ENCODE peak calls at places on chromosomes 4 and X, in seven cellular contexts. One of them, this sample, is unnamed.

GRCh38 chr4:86670739-86671138 is 76.6 kb downstream of the PTPN13 start:
- DNase-seq in AML-193: no peak
- DNase-seq in AG10803: peak; percentile 53
- DNase-seq in GM20000: no peak
- DNase-seq in GM23338: no peak
- DNase-seq in nephron progenitor cell: no peak
- DNase-seq in sciatic nerve: no peak
- DNase-seq in this sample: no peak

GRCh38 chr4:104449537-104449936 is 45.2 kb downstream of the CXXC4 start:
- DNase-seq in GM20000: no peak
- DNase-seq in GM23338: no peak
- DNase-seq in nephron progenitor cell: no peak
- DNase-seq in sciatic nerve: no peak
- DNase-seq in AG10803: no peak
- DNase-seq in AML-193: no peak
- DNase-seq in this sample: no peak

GRCh38 chr4:20552004-20552403 is 148.3 kb upstream of the PACRGL start:
- DNase-seq in sciatic nerve: no peak
- DNase-seq in GM23338: peak; percentile 39
- DNase-seq in nephron progenitor cell: no peak
- DNase-seq in AG10803: no peak
- DNase-seq in GM20000: no peak
- DNase-seq in AML-193: no peak
- DNase-seq in this sample: no peak

GRCh38 chr4:181896609-181897008 is 346.6 kb upstream of the TENM3 start:
- DNase-seq in GM23338: no peak
- DNase-seq in GM20000: no peak
- DNase-seq in AML-193: no peak
- DNase-seq in sciatic nerve: no peak
- DNase-seq in nephron progenitor cell: no peak
- DNase-seq in AG10803: peak; percentile 72
- DNase-seq in this sample: no peak

GRCh38 chrX:53684415-53685192 is 1.9 kb downstream of the HUWE1 start:
- DNase-seq in GM20000: no peak
- DNase-seq in GM23338: peak; percentile 3
- DNase-seq in AG10803: no peak
- DNase-seq in nephron progenitor cell: peak; percentile 83
- DNase-seq in AML-193: no peak
- DNase-seq in sciatic nerve: peak; percentile 93
- DNase-seq in this sample: peak; percentile 39

GRCh38 chrX:55754861-55755294 is 37.3 kb downstream of the RRAGB start:
- DNase-seq in GM23338: no peak
- DNase-seq in AML-193: no peak
- DNase-seq in AG10803: no peak
- DNase-seq in GM20000: peak; percentile 53
- DNase-seq in sciatic nerve: no peak
- DNase-seq in nephron progenitor cell: no peak
- DNase-seq in this sample: no peak

GRCh38 chrX:7927259-7928167 is at the start of gene PNPLA4:
- DNase-seq in AML-193: peak; percentile 74
- DNase-seq in GM23338: peak; percentile 80
- DNase-seq in AG10803: peak; percentile 58
- DNase-seq in GM20000: peak; percentile 76
- DNase-seq in sciatic nerve: peak; percentile 84
- DNase-seq in nephron progenitor cell: peak; percentile 76
- DNase-seq in this sample: peak; percentile 98

GRCh38 chrX:49171752-49172279 is at the start of gene PLP2:
- DNase-seq in AML-193: no peak
- DNase-seq in nephron progenitor cell: peak; percentile 27
- DNase-seq in AG10803: peak; percentile 43
- DNase-seq in GM20000: peak; percentile 67
- DNase-seq in sciatic nerve: no peak
- DNase-seq in GM23338: peak; percentile 21
- DNase-seq in this sample: peak; percentile 71

GRCh38 chrX:150587585-150588503 is 19.4 kb downstream of the MTM1 start:
- DNase-seq in nephron progenitor cell: peak; percentile 33
- DNase-seq in GM23338: no peak
- DNase-seq in AML-193: no peak
- DNase-seq in AG10803: peak; percentile 17
- DNase-seq in GM20000: peak; percentile 7
- DNase-seq in sciatic nerve: no peak
- DNase-seq in this sample: peak; percentile 74

GRCh38 chr4:160175064-160175643 is 1072.3 kb downstream of the RAPGEF2 start:
- DNase-seq in sciatic nerve: no peak
- DNase-seq in nephron progenitor cell: no peak
- DNase-seq in GM23338: no peak
- DNase-seq in GM20000: no peak
- DNase-seq in AML-193: no peak
- DNase-seq in AG10803: no peak
- DNase-seq in this sample: no peak

GRCh38 chr4:167234388-167234881 is at the start of gene SPOCK3:
- DNase-seq in nephron progenitor cell: peak; percentile 79
- DNase-seq in GM20000: no peak
- DNase-seq in sciatic nerve: no peak
- DNase-seq in AML-193: no peak
- DNase-seq in AG10803: peak; percentile 1
- DNase-seq in GM23338: peak; percentile 71
- DNase-seq in this sample: no peak